ENCODE peak calls at places on chromosomes 13 and 19, in five cellular contexts. A is AG10803, I is NCI-H748 treated with DMSO at 0.1 percent for 48 hours, V is AML-193, R is cardiac muscle cell. P is an unnamed sample.

GRCh38 chr13:107157272-107157671 is 589.3 kb upstream of the ARGLU1 start:
- DNase-seq in A (peak; percentile 32), I (no peak), V (no peak), R (no peak), P (no peak)

GRCh38 chr19:48543121-48543710 is 8.8 kb upstream of the SULT2B1 start:
- DNase-seq in A (peak; percentile 37), I (no peak), V (no peak), R (no peak), P (peak; percentile 77)

GRCh38 chr13:49428041-49428763 is 15.7 kb downstream of the CAB39L start:
- DNase-seq in A (no peak), I (no peak), V (peak; percentile 66), R (no peak), P (peak; percentile 37)

GRCh38 chr13:112704634-112705145 is 14.9 kb downstream of the ATP11A start:
- DNase-seq in A (no peak), I (no peak), V (no peak), R (no peak), P (no peak)

GRCh38 chr13:66926851-66927524 is 303.1 kb downstream of the PCDH9 start:
- DNase-seq in A (no peak), I (no peak), V (no peak), R (no peak), P (no peak)

GRCh38 chr19:3375221-3376088 is 9.1 kb downstream of the NFIC start:
- DNase-seq in A (peak; percentile 37), I (no peak), V (no peak), R (no peak), P (peak; percentile 76)

GRCh38 chr13:20128459-20128927 is 32.4 kb downstream of the GJA3 start:
- DNase-seq in A (no peak), I (no peak), V (no peak), R (peak; percentile 39), P (no peak)

GRCh38 chr19:2949939-2950285 is 5.1 kb upstream of the ZNF77 start:
- DNase-seq in A (peak; percentile 7), I (no peak), V (no peak), R (peak; percentile 79), P (no peak)

GRCh38 chr13:23715762-23716235 is 145.6 kb downstream of the TNFRSF19 start:
- DNase-seq in A (no peak), I (peak; percentile 66), V (no peak), R (peak; percentile 49), P (peak; percentile 31)

GRCh38 chr19:50494186-50495019 is 16.6 kb downstream of the JOSD2 start:
- DNase-seq in A (no peak), I (no peak), V (no peak), R (peak; percentile 42), P (no peak)

GRCh38 chr19:18967358-18968146 is 26.5 kb upstream of the HOMER3 start:
- DNase-seq in A (peak; percentile 52), I (no peak), V (peak; percentile 93), R (no peak), P (peak; percentile 34)